ENCODE peak calls at places on chromosomes 1 and 21, in seven cellular contexts. J is cardiac muscle cell, N is endodermal cell, H is GM23338, C is PC-9, D is BJ, L is AG10803. Z is an unnamed sample.

GRCh38 chr1:218459878-218460277 is 114.7 kb downstream of the TGFB2 start:
- DNase-seq in C (peak; percentile 68), N (peak; percentile 80), L (peak; percentile 92), J (peak; percentile 88), H (peak; percentile 87), D (peak; percentile 76), Z (peak; percentile 95)

GRCh38 chr1:86155061-86155806 is 1.3 kb downstream of the COL24A1 start:
- DNase-seq in C (peak; percentile 0), N (peak; percentile 82), J (peak; percentile 63), L (peak; percentile 46), H (peak; percentile 73), D (no peak), Z (no peak)

GRCh38 chr21:22211943-22212342 is 1213.7 kb downstream of the NCAM2 start:
- DNase-seq in H (no peak), D (no peak), N (no peak), L (no peak), J (no peak), C (no peak), Z (no peak)

GRCh38 chr1:116389013-116389412 is 16.0 kb downstream of the ATP1A1 start:
- DNase-seq in C (no peak), D (no peak), L (no peak), H (no peak), N (no peak), J (no peak), Z (no peak)

GRCh38 chr1:197908695-197909336 is 6.4 kb downstream of the C1orf53 start:
- DNase-seq in N (peak; percentile 70), L (no peak), C (no peak), J (no peak), D (no peak), H (peak; percentile 69), Z (no peak)

GRCh38 chr1:231853588-231854207 is 227.1 kb downstream of the DISC1 start:
- DNase-seq in N (no peak), D (no peak), J (no peak), H (no peak), C (no peak), L (no peak), Z (no peak)

GRCh38 chr1:198908995-198909394 is 270.2 kb downstream of the PTPRC start:
- DNase-seq in H (no peak), N (no peak), D (peak; percentile 27), C (no peak), J (no peak), L (peak; percentile 59), Z (no peak)

GRCh38 chr1:212291505-212292134 is 6.4 kb downstream of the PPP2R5A start:
- DNase-seq in D (no peak), L (peak; percentile 40), H (peak; percentile 86), J (peak; percentile 70), N (no peak), C (no peak), Z (no peak)

GRCh38 chr1:221031015-221031889 is 152.0 kb downstream of the HLX start:
- DNase-seq in D (no peak), N (no peak), L (no peak), J (no peak), C (no peak), H (no peak), Z (no peak)

GRCh38 chr1:109677459-109677858 is 9.6 kb downstream of the GSTM2 start:
- DNase-seq in H (no peak), D (no peak), L (no peak), C (no peak), J (no peak), N (no peak), Z (no peak)

GRCh38 chr21:44815852-44816628 is 1.8 kb downstream of the SUMO3 start:
- DNase-seq in C (no peak), H (no peak), J (no peak), N (peak; percentile 45), L (no peak), D (no peak), Z (no peak)

GRCh38 chr1:155008015-155008941 is 5.7 kb downstream of the ZBTB7B start:
- DNase-seq in C (no peak), N (no peak), D (no peak), H (peak; percentile 56), L (no peak), J (no peak), Z (no peak)

GRCh38 chr21:34684174-34684876 is 15.5 kb downstream of the CLIC6 start:
- DNase-seq in D (no peak), N (no peak), H (no peak), C (no peak), J (no peak), L (no peak), Z (no peak)

GRCh38 chr1:16326833-16327404 is 25.4 kb downstream of the FBXO42 start:
- DNase-seq in H (no peak), N (no peak), C (no peak), L (no peak), J (no peak), D (no peak), Z (no peak)

GRCh38 chr21:36663033-36663855 is 35.7 kb upstream of the SIM2 start:
- DNase-seq in D (no peak), H (no peak), N (no peak), L (peak; percentile 38), J (peak; percentile 21), C (no peak), Z (no peak)

GRCh38 chr21:36657999-36658398 is 40.9 kb upstream of the SIM2 start:
- DNase-seq in N (no peak), J (no peak), C (no peak), H (no peak), D (no peak), L (no peak), Z (no peak)

GRCh38 chr21:36664678-36665022 is 34.3 kb upstream of the SIM2 start:
- DNase-seq in H (no peak), J (no peak), D (no peak), C (no peak), L (no peak), N (no peak), Z (no peak)

GRCh38 chr21:36658926-36659325 is 40.0 kb upstream of the SIM2 start:
- DNase-seq in L (no peak), N (no peak), D (no peak), H (no peak), C (no peak), J (no peak), Z (no peak)

DNA sequence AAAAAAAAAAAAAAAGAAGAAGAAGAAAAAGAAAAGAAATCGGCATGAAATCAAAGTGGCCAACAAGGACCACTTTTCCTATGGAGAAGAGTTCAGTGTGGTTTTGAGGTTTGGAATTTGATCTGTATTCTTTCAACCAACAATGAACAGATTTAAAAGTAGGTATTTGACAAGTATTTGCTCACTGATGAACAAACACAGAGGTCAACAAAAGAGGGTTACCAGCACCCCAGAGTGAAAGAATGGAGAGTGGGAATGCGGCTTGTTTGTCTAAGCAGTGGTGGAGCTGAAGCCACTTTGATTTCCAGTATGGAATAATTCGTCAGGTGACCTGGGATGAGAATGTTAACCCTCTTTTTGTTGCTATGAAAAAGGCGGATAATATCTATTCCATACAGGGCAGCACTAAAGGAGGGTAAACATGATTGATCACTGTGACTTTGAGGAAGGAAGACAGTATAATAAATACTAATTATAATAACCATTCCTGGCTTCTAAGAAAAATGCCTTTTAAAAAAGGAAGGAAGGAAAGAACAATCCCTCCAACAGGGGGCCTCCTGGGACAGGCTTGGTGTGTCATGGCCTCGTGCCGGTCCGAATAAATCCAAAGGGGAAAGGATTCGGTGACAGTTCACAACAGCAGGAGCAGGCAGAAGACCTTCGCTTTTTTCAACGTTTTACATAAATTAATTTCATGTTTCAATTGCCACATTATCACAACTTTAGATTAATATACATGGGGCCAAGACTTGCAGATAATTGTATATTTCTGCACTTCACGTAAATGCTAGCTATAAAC is 37.2 kb upstream of the SIM2 start:
- DNase-seq in C (no peak), D (no peak), L (peak; percentile 35), N (peak; percentile 82), J (peak; percentile 45), H (peak; percentile 78), Z (peak; percentile 23)
- TF ChIP-seq CTCF in C (peak; percentile 42), D (peak; percentile 53), L (peak; percentile 61), N (peak; percentile 83), J (peak; percentile 59), H (peak; percentile 72), Z (peak; percentile 61)

GRCh38 chr1:200038987-200039848 is 11.7 kb downstream of the NR5A2 start:
- DNase-seq in J (no peak), N (peak; percentile 91), C (peak; percentile 47), D (no peak), L (peak; percentile 29), H (peak; percentile 85), Z (no peak)

GRCh38 chr1:200036616-200037270 is 9.2 kb downstream of the NR5A2 start:
- DNase-seq in D (no peak), L (no peak), J (no peak), C (no peak), N (peak; percentile 59), H (peak; percentile 64), Z (no peak)

GRCh38 chr1:200038645-200038986 is 11.1 kb downstream of the NR5A2 start:
- DNase-seq in H (peak; percentile 96), C (no peak), N (peak; percentile 98), J (no peak), D (no peak), L (no peak), Z (no peak)

GRCh38 chr1:200037501-200037900 is 10.0 kb downstream of the NR5A2 start:
- DNase-seq in C (no peak), D (no peak), H (no peak), N (no peak), L (no peak), J (no peak), Z (no peak)

DNA sequence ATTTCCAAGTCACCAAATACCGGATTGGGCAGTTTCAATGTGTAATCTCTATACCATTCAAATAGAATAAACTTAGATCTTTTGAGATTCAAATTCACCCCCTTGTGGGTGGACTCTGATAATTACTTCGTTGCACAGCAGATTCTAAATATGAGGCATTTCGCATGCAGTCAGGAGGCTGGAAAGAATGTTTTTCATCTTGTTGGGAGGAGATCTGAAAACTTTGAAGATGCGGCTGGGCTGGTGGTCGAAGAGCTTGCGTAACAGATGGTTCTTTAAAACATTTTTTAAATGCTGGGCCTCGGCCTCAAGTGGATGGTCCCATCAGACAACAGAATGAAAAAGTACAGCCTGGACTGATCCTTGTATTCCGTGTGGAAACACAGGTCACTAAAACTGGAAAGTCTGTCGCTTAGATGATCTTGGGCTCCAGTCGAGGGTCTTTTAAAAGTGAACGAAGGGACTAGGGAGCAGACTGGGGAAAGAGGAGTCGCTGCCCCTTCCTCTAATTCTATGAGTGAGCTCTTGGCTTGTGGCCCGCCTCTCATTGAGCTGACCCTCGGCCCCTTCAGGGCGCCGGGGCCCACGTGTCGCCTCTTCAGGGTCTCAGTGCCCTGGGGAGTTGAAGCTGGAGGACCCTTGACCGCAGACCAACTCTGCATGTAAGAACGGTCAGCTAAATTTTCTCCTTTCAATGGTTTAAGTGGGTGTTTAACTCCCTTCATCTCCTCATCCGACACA is 10.6 kb downstream of the NR5A2 start:
- DNase-seq in L (no peak), N (no peak), H (peak; percentile 66), D (no peak), C (no peak), J (no peak), Z (no peak)
- H3K4me3 ChIP-seq in L (peak overlapping the region; percentile 67), N (peak overlapping the region; percentile 77), H (peak overlapping the region; percentile 93), D (no peak overlapping the region), C (no peak overlapping the region), J (peak overlapping the region; percentile 34), Z (no peak overlapping the region)

GRCh38 chr1:2546515-2547209 is 9.5 kb upstream of the TNFRSF14 start:
- DNase-seq in N (peak; percentile 96), L (peak; percentile 67), H (peak; percentile 93), C (peak; percentile 93), D (no peak), J (peak; percentile 62), Z (no peak)
- TF ChIP-seq CTCF in N (peak; percentile 57), L (peak; percentile 11), H (no peak), C (no peak), D (peak; percentile 30), J (no peak), Z (no peak)

GRCh38 chr1:35707253-35708178 is 11.2 kb downstream of the C1orf216 start:
- DNase-seq in N (peak; percentile 90), J (peak; percentile 13), C (peak; percentile 47), H (peak; percentile 87), D (no peak), L (no peak), Z (no peak)
- H3K4me3 ChIP-seq in N (peak overlapping the region; percentile 80), J (peak overlapping the region; percentile 46), C (peak overlapping the region; percentile 42), H (peak overlapping the region; percentile 74), D (peak overlapping the region; percentile 46), L (peak overlapping the region; percentile 49), Z (peak overlapping the region; percentile 47)